ENCODE peak calls at places on chromosomes 1 and 21, in nine cellular contexts. One of them, this sample, is unnamed. For H3K27me3, the result is how much of the 10 kb centered on the place peaks cover.

GRCh38 chr1:232381676-232382075 is 248.3 kb downstream of the SIPA1L2 start:
- DNase-seq in ovary: no peak
- DNase-seq in uterus: no peak
- DNase-seq in tibial nerve: no peak
- DNase-seq in IMR-90: peak
- DNase-seq in heart left ventricle: no peak
- DNase-seq in breast epithelium: no peak
- DNase-seq in prostate gland: no peak
- DNase-seq in body of pancreas: no peak
- DNase-seq in this sample: no peak

GRCh38 chr1:85339671-85340399 is 63.4 kb upstream of the BCL10 start:
- DNase-seq in ovary: no peak
- DNase-seq in uterus: no peak
- DNase-seq in tibial nerve: no peak
- DNase-seq in IMR-90: no peak
- DNase-seq in heart left ventricle: no peak
- DNase-seq in breast epithelium: no peak
- DNase-seq in prostate gland: no peak
- DNase-seq in body of pancreas: no peak
- DNase-seq in this sample: no peak

GRCh38 chr21:25402134-25402957 is 204.9 kb downstream of the MRPL39 start:
- DNase-seq in ovary: no peak
- DNase-seq in uterus: no peak
- DNase-seq in tibial nerve: no peak
- DNase-seq in IMR-90: no peak
- DNase-seq in heart left ventricle: no peak
- DNase-seq in breast epithelium: no peak
- DNase-seq in prostate gland: no peak
- DNase-seq in body of pancreas: no peak
- DNase-seq in this sample: no peak

GRCh38 chr1:85048296-85049064 is at the start of gene MCOLN3:
- DNase-seq in ovary: peak
- DNase-seq in uterus: peak
- DNase-seq in tibial nerve: no peak
- DNase-seq in IMR-90: no peak
- DNase-seq in heart left ventricle: no peak
- DNase-seq in breast epithelium: no peak
- DNase-seq in prostate gland: peak
- DNase-seq in body of pancreas: peak
- DNase-seq in this sample: peak

GRCh38 chr1:87916965-87917364 is 588.3 kb downstream of the LMO4 start:
- DNase-seq in ovary: no peak
- DNase-seq in uterus: no peak
- DNase-seq in tibial nerve: no peak
- DNase-seq in IMR-90: peak
- DNase-seq in heart left ventricle: no peak
- DNase-seq in breast epithelium: no peak
- DNase-seq in prostate gland: no peak
- DNase-seq in body of pancreas: no peak
- DNase-seq in this sample: no peak

GRCh38 chr21:31444061-31444460 is 100.0 kb upstream of the TIAM1 start:
- DNase-seq in ovary: no peak
- DNase-seq in uterus: no peak
- DNase-seq in tibial nerve: peak
- DNase-seq in IMR-90: peak
- DNase-seq in heart left ventricle: no peak
- DNase-seq in breast epithelium: no peak
- DNase-seq in prostate gland: no peak
- DNase-seq in body of pancreas: no peak
- DNase-seq in this sample: no peak

GRCh38 chr1:222561656-222562055 is 13.8 kb upstream of the HHIPL2 start:
- DNase-seq in ovary: no peak
- DNase-seq in uterus: no peak
- DNase-seq in tibial nerve: no peak
- DNase-seq in IMR-90: no peak
- DNase-seq in heart left ventricle: no peak
- DNase-seq in breast epithelium: no peak
- DNase-seq in prostate gland: no peak
- DNase-seq in body of pancreas: no peak
- DNase-seq in this sample: no peak

GRCh38 chr1:207868252-207868768 is 42.6 kb downstream of the CD34 start:
- DNase-seq in ovary: peak
- DNase-seq in uterus: peak
- DNase-seq in tibial nerve: peak
- DNase-seq in IMR-90: no peak
- DNase-seq in heart left ventricle: peak
- DNase-seq in breast epithelium: peak
- DNase-seq in prostate gland: peak
- DNase-seq in body of pancreas: peak
- DNase-seq in this sample: peak

GRCh38 chr1:180196436-180197003 is 33.5 kb upstream of the LHX4 start:
- DNase-seq in ovary: no peak
- DNase-seq in uterus: no peak
- DNase-seq in tibial nerve: no peak
- DNase-seq in IMR-90: no peak
- DNase-seq in heart left ventricle: no peak
- DNase-seq in breast epithelium: no peak
- DNase-seq in prostate gland: no peak
- DNase-seq in body of pancreas: no peak
- DNase-seq in this sample: no peak

GRCh38 chr1:203342192-203342940 is 8.6 kb downstream of the FMOD start:
- DNase-seq in ovary: no peak
- DNase-seq in uterus: peak
- DNase-seq in tibial nerve: peak
- DNase-seq in IMR-90: peak
- DNase-seq in heart left ventricle: peak
- DNase-seq in breast epithelium: no peak
- DNase-seq in prostate gland: peak
- DNase-seq in body of pancreas: peak
- DNase-seq in this sample: no peak

GRCh38 chr1:48200166-48200900 is 22.2 kb upstream of the SLC5A9 start:
- DNase-seq in ovary: no peak
- DNase-seq in uterus: no peak
- DNase-seq in tibial nerve: no peak
- DNase-seq in IMR-90: no peak
- DNase-seq in heart left ventricle: no peak
- DNase-seq in breast epithelium: no peak
- DNase-seq in prostate gland: no peak
- DNase-seq in body of pancreas: no peak
- DNase-seq in this sample: no peak

GRCh38 chr1:117116090-117116783 is 5.3 kb downstream of the TRIM45 start:
- DNase-seq in ovary: no peak
- DNase-seq in uterus: no peak
- DNase-seq in tibial nerve: no peak
- DNase-seq in IMR-90: no peak
- DNase-seq in heart left ventricle: no peak
- DNase-seq in breast epithelium: no peak
- DNase-seq in prostate gland: no peak
- DNase-seq in body of pancreas: no peak
- DNase-seq in this sample: no peak

GRCh38 chr1:211305044-211305443 is 21.6 kb upstream of the TRAF5 start:
- DNase-seq in ovary: no peak
- DNase-seq in uterus: no peak
- DNase-seq in tibial nerve: no peak
- DNase-seq in IMR-90: peak
- DNase-seq in heart left ventricle: peak
- DNase-seq in breast epithelium: no peak
- DNase-seq in prostate gland: no peak
- DNase-seq in body of pancreas: no peak
- DNase-seq in this sample: no peak

GRCh38 chr1:76713535-76713934 is 153.7 kb upstream of the ST6GALNAC5 start:
- DNase-seq in ovary: no peak
- DNase-seq in uterus: no peak
- DNase-seq in tibial nerve: no peak
- DNase-seq in IMR-90: no peak
- DNase-seq in heart left ventricle: no peak
- DNase-seq in breast epithelium: no peak
- DNase-seq in prostate gland: no peak
- DNase-seq in body of pancreas: no peak
- DNase-seq in this sample: no peak

DNA sequence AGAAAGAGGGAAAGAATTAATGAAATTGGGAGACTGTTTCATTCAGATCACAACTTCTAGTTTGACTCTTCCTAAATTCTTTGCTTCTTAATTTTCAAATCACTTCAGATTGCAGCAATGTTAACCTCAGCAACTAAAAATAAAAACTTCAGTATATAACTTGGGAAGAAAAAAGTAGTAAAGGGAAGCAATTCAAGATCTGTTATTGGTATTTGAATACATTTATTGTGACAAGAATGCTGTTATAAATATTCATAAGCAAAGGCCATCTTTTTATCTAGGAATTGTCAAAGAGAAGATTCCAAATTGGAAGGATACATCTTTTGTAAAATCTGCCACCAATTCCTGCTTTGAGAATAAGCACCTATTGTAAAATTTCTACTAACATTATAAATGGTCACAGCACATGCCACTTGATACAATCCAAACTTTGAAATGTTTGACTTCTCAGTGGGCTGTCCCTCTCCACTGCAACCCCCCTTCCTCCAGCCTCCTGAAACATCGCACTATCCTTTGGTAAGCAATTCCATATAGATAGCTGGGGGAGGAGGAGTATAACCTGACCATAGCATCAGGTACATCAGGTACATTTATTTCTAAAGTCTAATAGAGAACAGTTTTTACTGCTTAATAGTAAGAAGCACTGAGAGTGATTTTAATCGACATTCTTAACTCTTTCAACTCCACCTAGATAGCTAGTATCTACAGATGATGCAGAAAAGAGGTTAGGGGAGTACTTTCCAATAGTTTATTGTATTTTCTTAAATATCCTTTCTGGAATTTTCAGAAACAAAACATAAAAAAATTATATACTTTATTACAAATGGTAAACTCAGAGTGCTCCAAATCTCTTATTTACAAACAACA is 3.0 kb downstream of the JUN start:
- DNase-seq in ovary: no peak
- DNase-seq in uterus: no peak
- DNase-seq in tibial nerve: peak
- DNase-seq in IMR-90: peak
- DNase-seq in heart left ventricle: no peak
- DNase-seq in breast epithelium: peak
- DNase-seq in prostate gland: peak
- DNase-seq in body of pancreas: peak
- DNase-seq in this sample: no peak
- TF ChIP-seq POLR2A in ovary: peak
- TF ChIP-seq POLR2A in uterus: no peak
- TF ChIP-seq POLR2A in tibial nerve: no peak
- TF ChIP-seq POLR2A in IMR-90: no peak
- TF ChIP-seq POLR2A in heart left ventricle: no peak
- TF ChIP-seq POLR2A in breast epithelium: peak
- TF ChIP-seq POLR2A in prostate gland: no peak
- TF ChIP-seq POLR2A in body of pancreas: no peak
- TF ChIP-seq POLR2A in this sample: no peak

GRCh38 chr1:171290611-171291010 is 23.4 kb upstream of the FMO4 start:
- DNase-seq in ovary: no peak
- DNase-seq in uterus: no peak
- DNase-seq in tibial nerve: no peak
- DNase-seq in IMR-90: no peak
- DNase-seq in heart left ventricle: no peak
- DNase-seq in breast epithelium: no peak
- DNase-seq in prostate gland: no peak
- DNase-seq in body of pancreas: no peak
- DNase-seq in this sample: no peak
- H3K27me3 ChIP-seq in ovary: under half
- H3K27me3 ChIP-seq in uterus: under half
- H3K27me3 ChIP-seq in tibial nerve: under half
- H3K27me3 ChIP-seq in IMR-90: under half
- H3K27me3 ChIP-seq in heart left ventricle: under half
- H3K27me3 ChIP-seq in breast epithelium: under half
- H3K27me3 ChIP-seq in prostate gland: under half
- H3K27me3 ChIP-seq in body of pancreas: under half
- H3K27me3 ChIP-seq in this sample: under half

DNA sequence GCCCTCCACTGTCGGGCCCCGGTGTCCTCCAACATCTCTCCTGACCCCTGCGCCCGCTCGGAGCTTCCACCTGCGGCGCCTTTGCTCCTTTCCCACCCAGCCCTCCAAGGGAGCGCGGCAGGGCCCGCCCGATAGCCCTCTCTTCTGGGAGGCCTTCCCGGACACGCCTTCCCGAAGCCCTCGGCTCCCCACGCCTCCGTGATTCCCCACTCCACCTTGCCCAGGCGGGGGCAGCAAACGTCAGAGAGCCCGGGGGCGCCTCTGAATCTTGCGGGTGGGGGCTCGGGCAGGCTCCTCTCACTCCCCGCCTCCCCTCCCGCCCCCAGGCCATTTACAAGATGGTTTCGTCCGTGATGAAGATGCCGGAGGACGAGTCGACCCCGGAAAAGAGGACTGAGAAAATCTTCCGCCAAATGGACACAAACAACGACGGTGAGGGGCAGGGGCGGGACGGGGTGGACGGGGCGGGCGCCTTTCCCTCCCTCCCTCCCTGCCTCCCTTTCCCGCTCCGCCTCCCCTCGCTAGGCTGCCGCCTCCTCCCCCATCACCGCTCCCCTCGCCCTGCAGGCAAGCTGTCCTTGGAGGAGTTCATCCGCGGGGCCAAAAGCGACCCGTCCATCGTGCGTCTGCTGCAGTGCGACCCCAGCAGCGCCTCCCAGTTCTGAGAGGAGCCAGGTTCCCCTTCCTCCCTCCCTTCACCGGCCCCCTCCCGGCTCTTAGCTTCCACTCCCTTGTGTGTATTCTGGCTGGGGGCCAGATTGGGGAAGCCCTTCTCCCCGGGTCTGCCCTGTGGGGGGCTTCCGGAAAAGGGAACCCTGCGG is 7.1 kb downstream of the HPCA start:
- DNase-seq in ovary: peak
- DNase-seq in uterus: peak
- DNase-seq in tibial nerve: no peak
- DNase-seq in IMR-90: peak
- DNase-seq in heart left ventricle: peak
- DNase-seq in breast epithelium: no peak
- DNase-seq in prostate gland: peak
- DNase-seq in body of pancreas: peak
- DNase-seq in this sample: no peak
- TF ChIP-seq POLR2A in ovary: no peak
- TF ChIP-seq POLR2A in uterus: no peak
- TF ChIP-seq POLR2A in tibial nerve: no peak
- TF ChIP-seq POLR2A in IMR-90: no peak
- TF ChIP-seq POLR2A in heart left ventricle: no peak
- TF ChIP-seq POLR2A in breast epithelium: no peak
- TF ChIP-seq POLR2A in prostate gland: no peak
- TF ChIP-seq POLR2A in body of pancreas: no peak
- TF ChIP-seq POLR2A in this sample: no peak

GRCh38 chr1:105556266-105556665 is 1500.2 kb upstream of the PRMT6 start:
- DNase-seq in ovary: no peak
- DNase-seq in uterus: no peak
- DNase-seq in tibial nerve: no peak
- DNase-seq in IMR-90: no peak
- DNase-seq in heart left ventricle: no peak
- DNase-seq in breast epithelium: no peak
- DNase-seq in prostate gland: no peak
- DNase-seq in body of pancreas: no peak
- DNase-seq in this sample: no peak

DNA sequence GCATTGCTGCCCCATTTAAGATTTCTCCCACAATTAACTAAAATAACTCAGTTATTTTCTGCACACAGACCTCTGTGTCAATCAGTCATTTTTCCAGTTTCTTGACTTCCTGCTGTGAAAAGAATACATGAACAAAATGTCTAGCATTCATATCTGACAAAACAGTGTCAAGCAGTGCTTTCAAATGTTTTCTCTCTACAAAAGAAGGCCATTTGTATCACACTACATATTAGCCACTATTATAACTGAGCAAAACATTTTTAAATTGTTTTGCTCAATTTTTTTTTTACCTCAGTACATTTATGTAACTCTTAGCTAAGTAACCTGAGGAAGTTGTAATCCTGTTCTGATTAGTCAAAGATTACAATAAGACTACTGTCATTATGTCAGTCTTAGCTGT is 1498.5 kb upstream of the PRMT6 start:
- DNase-seq in ovary: no peak
- DNase-seq in uterus: no peak
- DNase-seq in tibial nerve: no peak
- DNase-seq in IMR-90: no peak
- DNase-seq in heart left ventricle: no peak
- DNase-seq in breast epithelium: no peak
- DNase-seq in prostate gland: no peak
- DNase-seq in body of pancreas: no peak
- DNase-seq in this sample: no peak
- H3K27me3 ChIP-seq in ovary: under half
- H3K27me3 ChIP-seq in uterus: under half
- H3K27me3 ChIP-seq in tibial nerve: under half
- H3K27me3 ChIP-seq in IMR-90: under half
- H3K27me3 ChIP-seq in heart left ventricle: under half
- H3K27me3 ChIP-seq in breast epithelium: under half
- H3K27me3 ChIP-seq in prostate gland: under half
- H3K27me3 ChIP-seq in body of pancreas: under half
- H3K27me3 ChIP-seq in this sample: under half

This sample was measured in right lobe of liver.